ENCODE peak calls at places on chromosomes 3 and 15, in five cellular contexts. R is WTC11, C is AG09319, I is 8988T, H is ACHN. N is an unnamed sample.

GRCh38 chr15:101029971-101030661 is 111.0 kb downstream of the LRRK1 start:
- DNase-seq in R (peak), C (no peak), I (no peak), H (no peak), N (no peak)

GRCh38 chr15:49042165-49042564 is 4.1 kb downstream of the SECISBP2L start:
- DNase-seq in R (no peak), C (no peak), I (no peak), H (no peak), N (no peak)

GRCh38 chr3:57949779-57950618 is 58.2 kb upstream of the FLNB start:
- DNase-seq in R (no peak), C (no peak), I (no peak), H (peak), N (no peak)

GRCh38 chr15:63107895-63108546 is 13.6 kb upstream of the LACTB start:
- DNase-seq in R (no peak), C (peak), I (no peak), H (peak), N (peak)

GRCh38 chr3:127747751-127748521 is 74.4 kb downstream of the MGLL start:
- DNase-seq in R (no peak), C (peak), I (no peak), H (peak), N (no peak)

GRCh38 chr3:192571197-192571791 is 156.0 kb downstream of the FGF12 start:
- DNase-seq in R (no peak), C (no peak), I (peak), H (peak), N (no peak)

GRCh38 chr3:190307164-190307545 is 15.1 kb downstream of the CLDN1 start:
- DNase-seq in R (no peak), C (no peak), I (no peak), H (no peak), N (no peak)

GRCh38 chr3:182837855-182838454 is 44.7 kb downstream of the ATP11B start:
- DNase-seq in R (no peak), C (no peak), I (no peak), H (peak), N (peak)

GRCh38 chr3:139107424-139108252 is 62.9 kb upstream of the PRR23C start:
- DNase-seq in R (no peak), C (no peak), I (no peak), H (no peak), N (no peak)

GRCh38 chr3:3560566-3561336 is 238.5 kb upstream of the LRRN1 start:
- DNase-seq in R (no peak), C (no peak), I (no peak), H (no peak), N (no peak)

GRCh38 chr3:24396338-24396737 is 98.3 kb downstream of the THRB start:
- DNase-seq in R (peak), C (no peak), I (no peak), H (no peak), N (no peak)

GRCh38 chr3:63351159-63352007 is 73.3 kb downstream of the SYNPR start:
- DNase-seq in R (no peak), C (peak), I (no peak), H (peak), N (no peak)

GRCh38 chr3:141707741-141708203 is 30.3 kb upstream of the RNF7 start:
- DNase-seq in R (no peak), C (no peak), I (no peak), H (no peak), N (peak)

GRCh38 chr3:97658670-97659285 is 105.8 kb upstream of the ARL6 start:
- DNase-seq in R (no peak), C (no peak), I (no peak), H (peak), N (peak)

GRCh38 chr3:152322756-152323155 is 54.0 kb downstream of the MBNL1 start:
- DNase-seq in R (no peak), C (no peak), I (no peak), H (no peak), N (no peak)

GRCh38 chr3:154098396-154098795 is 22.8 kb upstream of the ARHGEF26 start:
- DNase-seq in R (no peak), C (no peak), I (no peak), H (no peak), N (no peak)

GRCh38 chr3:44104668-44105321 is 136.9 kb upstream of the TOPAZ1 start:
- DNase-seq in R (no peak), C (no peak), I (peak), H (peak), N (peak)

GRCh38 chr15:86915811-86916331 is 836.2 kb downstream of the AGBL1 start:
- DNase-seq in R (peak), C (no peak), I (no peak), H (peak), N (no peak)

GRCh38 chr3:52145736-52146110 is 8.5 kb downstream of the POC1A start:
- DNase-seq in R (no peak), C (no peak), I (no peak), H (no peak), N (no peak)

GRCh38 chr3:36244728-36245127 is 135.6 kb upstream of the STAC start:
- DNase-seq in R (no peak), C (no peak), I (no peak), H (peak), N (no peak)

GRCh38 chr3:188529228-188529627 is 375.3 kb downstream of the LPP start:
- DNase-seq in R (no peak), C (no peak), I (no peak), H (no peak), N (no peak)

GRCh38 chr3:99895106-99895705 is 77.5 kb downstream of the CMSS1 start:
- DNase-seq in R (no peak), C (no peak), I (no peak), H (no peak), N (no peak)

GRCh38 chr15:40087095-40087805 is 21.4 kb downstream of the BMF start:
- DNase-seq in R (no peak), C (no peak), I (no peak), H (no peak), N (no peak)

GRCh38 chr3:141878326-141878725 is 1.9 kb downstream of the ATP1B3 start:
- DNase-seq in R (no peak), C (no peak), I (no peak), H (no peak), N (no peak)

GRCh38 chr15:42059661-42060476 is 34.5 kb downstream of the PLA2G4D start:
- DNase-seq in R (peak), C (no peak), I (no peak), H (peak), N (peak)

GRCh38 chr3:159732172-159733111 is 256.2 kb upstream of the IL12A start:
- DNase-seq in R (peak), C (peak), I (no peak), H (peak), N (peak)

N was measured in SW 1271.